ENCODE peak calls at places on chromosomes 3 and 15, in ten cellular contexts. U is ELF-1; F is activated naive CD8-positive, alpha-beta T cell treated with anti-CD3 and anti-CD28 coated beads, Interleukin-2, amount 50 U/mL, for 24 hours; T is stimulated activated effector memory CD8-positive, alpha-beta T cell treated with anti-CD3 and anti-CD28 coated beads, Interleukin-12 subunit alpha, Interleukin-12 subunit beta, amount 100 ng/mL, for 72 hours; I is progenitor cell of endocrine pancreas; J is choroid plexus epithelial cell; E is lung; C is activated naive CD4-positive, alpha-beta T cell treated with Interleukin-2 at 50 U/mL for 16 hours; M is AG10803; V is colonic mucosa. G is an unnamed sample.

GRCh38 chr15:66046326-66046725 is 177.0 kb downstream of the RAB11A start:
- DNase-seq in E (no peak), I (no peak), T (no peak), C (no peak), J (no peak), U (no peak), V (no peak), M (no peak), F (no peak), G (no peak)

GRCh38 chr3:160373655-160374054 is 25.4 kb downstream of the IFT80 start:
- DNase-seq in I (no peak), M (no peak), V (no peak), C (no peak), F (no peak), E (no peak), T (no peak), U (no peak), J (no peak), G (no peak)

GRCh38 chr3:37229740-37230139 is 55.4 kb upstream of the LRRFIP2 start:
- DNase-seq in J (no peak), F (no peak), M (no peak), V (peak; percentile 79), T (no peak), I (no peak), U (no peak), E (no peak), C (no peak), G (no peak)

GRCh38 chr15:85587707-85588441 is 206.9 kb downstream of the KLHL25 start:
- DNase-seq in T (no peak), C (no peak), U (no peak), E (no peak), M (peak; percentile 56), I (no peak), F (no peak), J (peak; percentile 79), V (no peak), G (peak; percentile 84)

GRCh38 chr15:49501586-49501985 is 78.5 kb downstream of the FGF7 start:
- DNase-seq in E (no peak), T (no peak), M (no peak), F (no peak), U (peak; percentile 11), V (no peak), C (no peak), J (no peak), I (no peak), G (no peak)

GRCh38 chr3:119700269-119700919 is 2.4 kb upstream of the CFAP91 start:
- DNase-seq in I (no peak), C (peak; percentile 7), E (peak; percentile 41), V (peak; percentile 38), M (peak; percentile 13), J (peak; percentile 39), T (peak; percentile 18), F (peak; percentile 16), U (no peak), G (peak; percentile 41)

GRCh38 chr3:21718161-21718765 is 32.7 kb downstream of the ZNF385D start:
- DNase-seq in T (no peak), F (no peak), M (peak; percentile 98), C (no peak), I (no peak), V (no peak), E (no peak), U (no peak), J (peak; percentile 86), G (peak; percentile 90)

GRCh38 chr3:76505202-76505875 is 534.6 kb upstream of the ROBO2 start:
- DNase-seq in C (no peak), I (no peak), U (no peak), J (peak; percentile 79), T (no peak), F (no peak), E (no peak), V (no peak), M (peak; percentile 33), G (peak; percentile 18)

GRCh38 chr15:89356634-89357298 is 22.1 kb upstream of the POLG start:
- DNase-seq in V (no peak), E (no peak), I (no peak), C (no peak), U (no peak), F (no peak), T (no peak), J (peak; percentile 16), M (no peak), G (no peak)

GRCh38 chr15:63306480-63307073 is 29.2 kb downstream of the APH1B start:
- DNase-seq in T (no peak), U (no peak), V (no peak), J (no peak), E (no peak), F (no peak), C (no peak), I (no peak), M (no peak), G (no peak)

GRCh38 chr3:9778102-9778501 is 8.4 kb upstream of the CAMK1 start:
- DNase-seq in M (peak; percentile 76), F (peak; percentile 68), U (no peak), V (no peak), I (no peak), T (peak; percentile 23), C (peak; percentile 76), E (no peak), J (peak; percentile 74), G (peak; percentile 67)

GRCh38 chr3:72003936-72004335 is 219.0 kb upstream of the PROK2 start:
- DNase-seq in M (no peak), J (no peak), F (no peak), T (no peak), I (no peak), E (no peak), U (peak; percentile 6), V (no peak), C (no peak), G (no peak)

GRCh38 chr3:72932416-72932815 is 44.6 kb downstream of the GXYLT2 start:
- DNase-seq in V (no peak), M (no peak), E (no peak), J (no peak), U (no peak), C (no peak), I (no peak), F (no peak), T (no peak), G (no peak)

GRCh38 chr15:92954578-92954977 is 54.5 kb downstream of the CHD2 start:
- DNase-seq in E (no peak), V (no peak), T (no peak), I (no peak), J (peak; percentile 43), F (no peak), U (no peak), C (no peak), M (no peak), G (peak; percentile 30)

GRCh38 chr3:35832140-35832571 is 192.8 kb downstream of the ARPP21 start:
- DNase-seq in V (no peak), C (no peak), I (no peak), U (no peak), J (peak; percentile 5), M (no peak), E (no peak), F (no peak), T (no peak), G (peak; percentile 5)

GRCh38 chr15:38531509-38531908 is 33.1 kb downstream of the RASGRP1 start:
- DNase-seq in J (peak; percentile 36), T (no peak), V (no peak), U (no peak), I (no peak), M (peak; percentile 56), C (no peak), E (no peak), F (no peak), G (peak; percentile 51)

GRCh38 chr3:185549111-185549510 is 3.3 kb downstream of the LIPH start:
- DNase-seq in M (peak; percentile 99), C (no peak), J (peak; percentile 98), E (peak; percentile 72), I (no peak), V (peak; percentile 78), T (no peak), F (no peak), U (no peak), G (peak; percentile 98)

GRCh38 chr15:48671381-48672022 is 26.0 kb upstream of the FBN1 start:
- DNase-seq in F (no peak), C (no peak), U (no peak), T (no peak), V (no peak), E (no peak), J (peak; percentile 78), I (no peak), M (peak; percentile 89), G (peak; percentile 87)

GRCh38 chr3:143207338-143207961 is 87.9 kb downstream of the CHST2 start:
- DNase-seq in T (no peak), F (peak; percentile 45), M (peak; percentile 60), J (peak; percentile 73), E (no peak), I (no peak), V (no peak), U (no peak), C (no peak), G (peak; percentile 77)

GRCh38 chr3:14177580-14178246 is 688 bp downstream of the XPC start:
- DNase-seq in V (no peak), I (no peak), M (no peak), C (no peak), U (no peak), F (no peak), T (no peak), E (no peak), J (peak; percentile 60), G (peak; percentile 44)

GRCh38 chr15:37885651-37886050 is 48.8 kb upstream of the TMCO5A start:
- DNase-seq in C (no peak), T (no peak), E (no peak), V (no peak), F (no peak), J (no peak), U (no peak), I (no peak), M (no peak), G (no peak)

GRCh38 chr15:63364293-63365003 is 17.2 kb downstream of the CA12 start:
- DNase-seq in V (no peak), M (peak; percentile 49), J (no peak), F (no peak), T (no peak), I (no peak), E (no peak), C (no peak), U (no peak), G (no peak)

GRCh38 chr3:8491750-8492149 is 9.9 kb upstream of the LMCD1 start:
- DNase-seq in V (peak; percentile 29), M (no peak), E (no peak), T (no peak), C (no peak), U (no peak), J (no peak), I (no peak), F (no peak), G (no peak)